ENCODE peak calls at places on chromosomes 7 and 10, in five cellular contexts. G is neural progenitor cell; N is activated CD4-positive, CD25-positive, alpha-beta regulatory T cell; W is astrocyte of the spinal cord; P is activated CD8-positive, alpha-beta T cell treated with anti-CD3 and anti-CD28 coated beads for 36 hours. A is an unnamed sample.

GRCh38 chr7:22109761-22110160 is 164.1 kb upstream of the CDCA7L start:
- DNase-seq in N (no peak), P (peak; percentile 52), G (peak; percentile 52), W (no peak), A (peak; percentile 6)

GRCh38 chr7:157704365-157704764 is 367.6 kb downstream of the DNAJB6 start:
- DNase-seq in G (no peak), P (no peak), W (no peak), N (no peak), A (no peak)

GRCh38 chr7:18503068-18503859 is 7.7 kb downstream of the HDAC9 start:
- DNase-seq in G (no peak), P (no peak), N (no peak), W (no peak), A (no peak)

GRCh38 chr10:112082134-112082533 is 101.4 kb downstream of the GPAM start:
- DNase-seq in N (no peak), G (no peak), P (no peak), W (no peak), A (no peak)

GRCh38 chr7:141243368-141243767 is 169.5 kb downstream of the TMEM178B start:
- DNase-seq in G (no peak), W (no peak), P (no peak), N (no peak), A (no peak)

GRCh38 chr10:72186633-72187330 is 29.0 kb upstream of the ANAPC16 start:
- DNase-seq in W (no peak), N (no peak), P (no peak), G (no peak), A (no peak)

GRCh38 chr7:52684388-52684787 is 351.0 kb upstream of the POM121L12 start:
- DNase-seq in G (no peak), N (no peak), P (no peak), W (no peak), A (no peak)

GRCh38 chr7:150936018-150936417 is 42.1 kb downstream of the KCNH2 start:
- DNase-seq in W (no peak), G (no peak), N (no peak), P (no peak), A (no peak)

GRCh38 chr7:91242097-91242846 is 22.0 kb upstream of the FZD1 start:
- DNase-seq in G (no peak), N (no peak), P (no peak), W (peak; percentile 52), A (no peak)

GRCh38 chr7:50662059-50662689 is 97.0 kb upstream of the DDC start:
- DNase-seq in G (no peak), W (no peak), P (peak; percentile 45), N (no peak), A (no peak)

GRCh38 chr7:153524070-153524601 is 528.1 kb upstream of the DPP6 start:
- DNase-seq in W (no peak), N (no peak), G (no peak), P (no peak), A (no peak)